ENCODE peak calls at places on chromosome 16, in five cellular contexts. J is upper lobe of right lung, G is sigmoid colon, K is cardiac muscle cell, E is uterus. T is an unnamed sample.

GRCh38 chr16:19517424-19518089 is 4.3 kb downstream of the GDE1 start:
- DNase-seq in J (no peak), G (no peak), K (no peak), E (no peak), T (no peak)

GRCh38 chr16:55754056-55754455 is 78.8 kb downstream of the CES1 start:
- DNase-seq in J (no peak), G (no peak), K (no peak), E (no peak), T (no peak)

GRCh38 chr16:56880176-56880575 is 15.2 kb downstream of the SLC12A3 start:
- DNase-seq in J (no peak), G (no peak), K (no peak), E (no peak), T (no peak)

GRCh38 chr16:3171181-3171854 is 16.7 kb upstream of the OR1F1 start:
- DNase-seq in J (no peak), G (peak; percentile 52), K (no peak), E (no peak), T (no peak)

GRCh38 chr16:5977329-5977728 is 879.7 kb upstream of the EEF2KMT start:
- DNase-seq in J (no peak), G (no peak), K (no peak), E (no peak), T (no peak)

GRCh38 chr16:88385831-88386815 is 3.4 kb downstream of the ZNF469 start:
- DNase-seq in J (peak; percentile 46), G (peak; percentile 57), K (no peak), E (no peak), T (no peak)

GRCh38 chr16:84117482-84117843 is 721 bp upstream of the MBTPS1 start:
- DNase-seq in J (no peak), G (no peak), K (no peak), E (no peak), T (no peak)

GRCh38 chr16:84603115-84603816 is 14.6 kb downstream of the COTL1 start:
- DNase-seq in J (peak; percentile 85), G (peak; percentile 95), K (peak; percentile 97), E (peak; percentile 93), T (peak; percentile 92)

GRCh38 chr16:81530296-81530721 is 85.7 kb downstream of the CMIP start:
- DNase-seq in J (peak; percentile 25), G (no peak), K (no peak), E (no peak), T (no peak)

GRCh38 chr16:11603331-11603750 is 16.6 kb upstream of the LITAF start:
- DNase-seq in J (peak; percentile 55), G (no peak), K (peak; percentile 79), E (no peak), T (no peak)

GRCh38 chr16:25093208-25094061 is 18.1 kb upstream of the LCMT1 start:
- DNase-seq in J (no peak), G (no peak), K (no peak), E (no peak), T (no peak)

GRCh38 chr16:14354561-14355351 is 275.3 kb downstream of the PARN start:
- DNase-seq in J (no peak), G (no peak), K (peak; percentile 15), E (no peak), T (no peak)

GRCh38 chr16:29745853-29746345 is at the start of gene C16orf54:
- DNase-seq in J (peak; percentile 91), G (peak; percentile 76), K (no peak), E (peak; percentile 34), T (no peak)

GRCh38 chr16:23128056-23128455 is 21.2 kb downstream of the USP31 start:
- DNase-seq in J (no peak), G (no peak), K (no peak), E (no peak), T (no peak)

DNA sequence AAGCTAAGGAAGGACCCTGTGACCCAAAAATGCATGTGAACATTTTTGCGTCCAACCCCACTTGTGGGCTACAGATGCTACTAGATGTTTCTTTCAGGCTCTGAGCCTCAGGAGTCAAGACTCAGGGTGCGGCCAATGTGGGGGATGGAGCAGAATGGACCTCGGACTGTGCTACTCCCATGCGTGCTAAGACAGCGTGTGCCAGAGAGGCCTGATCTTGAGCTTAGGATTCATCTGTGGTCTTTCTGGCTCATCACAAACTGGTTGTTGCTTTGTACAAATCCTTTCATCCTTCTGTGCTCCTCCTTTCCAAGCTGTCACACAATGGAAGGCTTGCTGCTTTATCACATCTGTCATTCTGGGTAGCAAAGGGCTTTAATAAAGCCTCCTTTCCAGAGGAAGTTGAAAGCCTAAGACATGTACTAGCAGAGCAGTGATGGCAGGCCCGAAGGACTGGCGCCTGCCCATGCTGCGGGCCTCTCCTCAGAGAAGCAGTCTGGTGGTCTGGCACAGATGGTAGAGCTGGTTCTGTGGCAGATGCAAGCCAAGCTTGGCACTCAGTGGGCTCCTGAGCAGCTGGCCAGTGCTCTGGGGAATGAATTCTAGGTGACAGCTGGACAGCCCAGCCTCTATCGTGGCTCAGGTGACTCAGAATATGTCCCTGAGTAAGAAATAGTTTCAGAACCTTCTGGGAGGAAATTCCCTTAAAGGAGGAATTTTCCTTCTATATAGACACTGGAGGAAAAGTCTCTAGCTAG is 27.8 kb downstream of the COG4 start:
- DNase-seq in J (no peak), G (no peak), K (no peak), E (no peak), T (no peak)
- H3K36me3 ChIP-seq in J (peaks cover 86% of the 10 kb centered on the region), G (peaks cover 22% of the 10 kb centered on the region), K (peaks cover 12% of the 10 kb centered on the region), E (no peaks in the 10 kb centered on the region), T (peaks cover 27% of the 10 kb centered on the region)

GRCh38 chr16:879461-879861 is 78.9 kb upstream of the GNG13 start:
- DNase-seq in J (no peak), G (peak; percentile 62), K (no peak), E (no peak), T (no peak)
- H3K27me3 ChIP-seq in J (no peaks in the 10 kb centered on the region), G (no peaks in the 10 kb centered on the region), K (no peaks in the 10 kb centered on the region), E (no peaks in the 10 kb centered on the region), T (no peaks in the 10 kb centered on the region)

DNA sequence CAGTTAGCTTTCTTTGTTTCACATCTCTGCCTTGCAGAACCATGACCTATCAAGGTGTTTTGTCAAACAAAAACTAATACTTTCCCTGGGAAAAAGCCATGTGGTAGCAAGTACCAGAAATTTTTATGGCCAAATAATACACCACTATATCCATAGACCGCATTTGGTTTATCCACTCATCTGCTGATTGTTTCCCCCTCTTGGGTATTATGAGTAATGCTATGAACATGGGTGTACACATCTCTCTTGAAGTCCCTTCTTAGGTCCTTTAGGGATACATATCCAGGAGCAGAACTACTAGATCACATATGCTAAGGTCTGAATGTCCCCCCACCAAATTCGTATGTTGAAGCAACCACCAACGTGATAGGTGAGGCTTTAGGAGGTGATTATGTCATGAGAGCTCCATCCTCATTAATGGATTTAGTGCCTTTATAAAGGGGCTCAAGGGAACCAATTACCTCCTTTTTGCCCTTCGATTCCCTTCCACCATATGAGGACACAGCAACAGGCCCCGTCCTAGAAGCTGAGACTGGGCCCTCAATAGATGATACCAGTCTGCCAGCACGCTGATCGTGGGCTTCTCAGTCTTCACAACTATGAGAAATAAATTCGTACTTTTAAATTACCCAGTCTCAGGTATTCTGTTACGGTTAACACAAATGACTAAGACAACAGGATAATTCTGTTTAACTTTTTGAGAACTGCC is 30.2 kb downstream of the SIAH1 start:
- DNase-seq in J (no peak), G (no peak), K (no peak), E (no peak), T (no peak)
- H3K36me3 ChIP-seq in J (peaks cover 45% of the 10 kb centered on the region), G (peaks cover 7% of the 10 kb centered on the region), K (peaks cover 20% of the 10 kb centered on the region), E (no peaks in the 10 kb centered on the region), T (peaks cover 7% of the 10 kb centered on the region)

DNA sequence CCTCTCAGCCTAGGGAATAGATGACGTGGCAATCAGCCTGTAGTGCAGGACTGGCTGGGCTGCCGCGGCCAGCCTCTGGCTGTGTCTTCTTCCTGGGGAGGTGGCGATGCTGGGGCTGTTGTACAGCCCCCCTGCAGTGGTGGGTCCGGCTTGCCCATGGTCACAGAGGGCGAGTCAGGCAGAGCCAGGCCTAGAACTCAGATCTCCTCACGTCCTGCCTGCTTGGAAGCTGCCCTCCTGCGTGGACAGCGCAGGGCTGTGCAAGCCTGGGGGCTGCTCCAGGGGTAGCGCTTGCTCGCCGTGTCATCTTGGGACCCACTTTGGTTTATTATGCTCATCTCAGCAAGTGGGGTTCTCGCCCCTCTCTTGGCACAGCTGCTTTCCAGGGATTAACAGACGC is 19.3 kb downstream of the NMRAL1 start:
- DNase-seq in J (no peak), G (no peak), K (no peak), E (no peak), T (no peak)
- H3K27me3 ChIP-seq in J (no peaks in the 10 kb centered on the region), G (no peaks in the 10 kb centered on the region), K (no peaks in the 10 kb centered on the region), E (no peaks in the 10 kb centered on the region), T (no peaks in the 10 kb centered on the region)

GRCh38 chr16:89990799-89991198 is 28.5 kb downstream of the DBNDD1 start:
- DNase-seq in J (no peak), G (no peak), K (no peak), E (no peak), T (no peak)
- H3K36me3 ChIP-seq in J (peaks cover 63% of the 10 kb centered on the region), G (peaks cover 20% of the 10 kb centered on the region), K (peaks cover 7% of the 10 kb centered on the region), E (no peaks in the 10 kb centered on the region), T (peaks cover 38% of the 10 kb centered on the region)

GRCh38 chr16:86292942-86293341 is 217.4 kb upstream of the FOXF1 start:
- DNase-seq in J (no peak), G (no peak), K (no peak), E (no peak), T (no peak)
- H3K27me3 ChIP-seq in J (peaks cover 28% of the 10 kb centered on the region), G (peaks cover 3% of the 10 kb centered on the region), K (peaks cover 44% of the 10 kb centered on the region), E (no peaks in the 10 kb centered on the region), T (peaks cover 38% of the 10 kb centered on the region)

DNA sequence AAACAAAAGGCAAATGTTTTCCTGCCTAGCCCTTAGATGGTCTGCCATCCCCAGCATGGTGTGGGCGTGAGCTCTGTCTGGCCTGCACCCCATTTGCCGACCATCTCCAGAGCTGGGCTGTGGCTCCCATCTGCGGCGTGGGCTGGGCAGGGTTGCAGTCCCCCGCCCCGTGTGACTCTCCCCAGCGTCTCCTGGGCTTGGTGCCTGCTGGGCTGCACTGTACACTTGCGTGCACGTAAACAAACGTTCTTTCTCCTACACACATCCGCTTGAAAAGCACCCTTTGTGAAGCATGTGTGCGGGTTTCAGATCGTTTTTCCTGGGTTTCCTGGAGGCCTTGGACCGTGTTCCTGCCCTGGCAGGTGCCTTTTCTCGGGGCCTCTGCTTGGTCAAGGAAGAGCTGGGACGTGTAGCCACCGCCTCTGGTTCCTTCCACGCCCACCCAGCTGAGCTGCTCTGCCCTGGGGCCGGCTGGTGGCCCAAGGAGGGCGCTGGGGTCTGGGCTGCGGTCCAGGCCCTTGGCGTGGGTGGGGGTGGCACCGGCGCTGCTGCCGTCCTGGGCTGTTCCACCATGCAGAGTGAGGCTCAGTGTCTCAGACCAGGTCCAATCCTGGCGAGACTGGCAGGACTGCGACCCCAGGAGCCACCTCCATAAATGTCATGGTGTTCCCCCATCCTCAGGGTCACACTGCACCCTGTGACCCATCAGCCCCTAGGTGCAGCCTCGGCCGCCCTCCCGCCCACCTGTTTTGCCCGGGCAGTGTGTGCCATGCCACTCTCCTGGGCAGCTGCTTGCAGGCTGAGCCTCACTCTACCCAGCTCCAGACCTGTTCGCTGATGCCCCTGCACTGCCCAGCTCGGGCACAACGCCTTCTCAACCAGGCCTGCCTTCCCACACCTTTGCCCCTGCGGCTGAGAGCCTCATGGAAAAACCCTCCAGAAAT is 9.9 kb upstream of the BAIAP3 start:
- DNase-seq in J (no peak), G (no peak), K (no peak), E (no peak), T (no peak)
- H3K36me3 ChIP-seq in J (peaks cover 61% of the 10 kb centered on the region), G (peaks cover 51% of the 10 kb centered on the region), K (peaks cover 23% of the 10 kb centered on the region), E (no peaks in the 10 kb centered on the region), T (peaks cover 39% of the 10 kb centered on the region)

GRCh38 chr16:54277845-54278703 is 8.5 kb downstream of the IRX3 start:
- DNase-seq in J (peak; percentile 82), G (no peak), K (no peak), E (no peak), T (no peak)
- H3K27me3 ChIP-seq in J (peaks cover 15% of the 10 kb centered on the region), G (peaks cover 46% of the 10 kb centered on the region), K (no peaks in the 10 kb centered on the region), E (no peaks in the 10 kb centered on the region), T (no peaks in the 10 kb centered on the region)

T was measured in BJ.